ENCODE peak calls at places on chromosomes 12 and 14, in four cellular contexts. R is mesenchymal stem cell; G is CD4-positive, alpha-beta T cell; V is heart right ventricle. N is an unnamed sample.

GRCh38 chr12:129903956-129904769 is at the start of gene TMEM132D:
- DNase-seq in R (no peak), G (no peak), V (no peak), N (no peak)

GRCh38 chr12:93894391-93895095 is 217.4 kb downstream of the CRADD start:
- DNase-seq in R (no peak), G (no peak), V (peak; percentile 95), N (no peak)

GRCh38 chr12:47990351-47991105 is 13.7 kb downstream of the COL2A1 start:
- DNase-seq in R (no peak), G (no peak), V (no peak), N (no peak)

GRCh38 chr14:88541324-88541723 is 13.5 kb downstream of the PTPN21 start:
- DNase-seq in R (no peak), G (no peak), V (no peak), N (no peak)

GRCh38 chr12:60257063-60257462 is 661.2 kb downstream of the SLC16A7 start:
- DNase-seq in R (peak; percentile 75), G (no peak), V (no peak), N (peak; percentile 59)

GRCh38 chr14:90140298-90140955 is 78.6 kb downstream of the KCNK13 start:
- DNase-seq in R (peak; percentile 1), G (no peak), V (no peak), N (no peak)

GRCh38 chr12:120571299-120571698 is 9.9 kb downstream of the POP5 start:
- DNase-seq in R (no peak), G (no peak), V (no peak), N (peak; percentile 16)

GRCh38 chr12:31034372-31034771 is 39.3 kb upstream of the DDX11 start:
- DNase-seq in R (no peak), G (no peak), V (no peak), N (no peak)

GRCh38 chr14:88163731-88164255 is 158.9 kb downstream of the GPR65 start:
- DNase-seq in R (no peak), G (no peak), V (no peak), N (no peak)

GRCh38 chr14:54399560-54399959 is 2.8 kb downstream of the CDKN3 start:
- DNase-seq in R (no peak), G (no peak), V (no peak), N (no peak)

GRCh38 chr14:102320033-102320660 is 601 bp downstream of the ZNF839 start:
- DNase-seq in R (peak; percentile 73), G (peak; percentile 20), V (peak; percentile 37), N (no peak)

GRCh38 chr14:57747036-57747435 is 118.9 kb downstream of the SLC35F4 start:
- DNase-seq in R (no peak), G (no peak), V (no peak), N (no peak)

GRCh38 chr12:121223283-121223946 is 13.5 kb downstream of the P2RX4 start:
- DNase-seq in R (no peak), G (no peak), V (no peak), N (no peak)

GRCh38 chr12:45580570-45580969 is 148.9 kb upstream of the ARID2 start:
- DNase-seq in R (no peak), G (no peak), V (no peak), N (no peak)

GRCh38 chr14:96084796-96085195 is 45.6 kb downstream of the C14orf132 start:
- DNase-seq in R (no peak), G (no peak), V (no peak), N (no peak)

GRCh38 chr12:69966839-69967238 is 141.8 kb downstream of the MYRFL start:
- DNase-seq in R (no peak), G (no peak), V (no peak), N (no peak)

GRCh38 chr12:6370994-6371754 is 4.2 kb downstream of the SCNN1A start:
- DNase-seq in R (peak; percentile 84), G (no peak), V (no peak), N (no peak)

GRCh38 chr12:109540526-109541411 is 32.5 kb downstream of the MMAB start:
- DNase-seq in R (no peak), G (no peak), V (no peak), N (no peak)

GRCh38 chr14:105330491-105330895 is 15.9 kb downstream of the PACS2 start:
- DNase-seq in R (peak; percentile 35), G (no peak), V (no peak), N (no peak)

GRCh38 chr12:69170293-69170692 is 69.1 kb upstream of the CPSF6 start:
- DNase-seq in R (no peak), G (no peak), V (no peak), N (no peak)

GRCh38 chr12:94041833-94042232 is 106.5 kb upstream of the PLXNC1 start:
- DNase-seq in R (no peak), G (no peak), V (no peak), N (no peak)

GRCh38 chr14:101233016-101233355 is 328.3 kb upstream of the DIO3 start:
- DNase-seq in R (no peak), G (no peak), V (no peak), N (no peak)

GRCh38 chr12:10634427-10634826 is 21.0 kb upstream of the MAGOHB start:
- DNase-seq in R (peak; percentile 35), G (no peak), V (no peak), N (no peak)

GRCh38 chr14:75984674-75985073 is 889 bp upstream of the IFT43 start:
- DNase-seq in R (no peak), G (no peak), V (no peak), N (no peak)

GRCh38 chr14:75981426-75981825 is 369 bp downstream of the TGFB3 start:
- DNase-seq in R (no peak), G (no peak), V (no peak), N (no peak)

GRCh38 chr14:75981826-75982723 is at the start of gene TGFB3:
- DNase-seq in R (peak; percentile 94), G (peak; percentile 69), V (peak; percentile 89), N (peak; percentile 85)

GRCh38 chr14:75980856-75981255 is 939 bp downstream of the TGFB3 start:
- DNase-seq in R (no peak), G (no peak), V (no peak), N (no peak)

GRCh38 chr14:75982724-75983358 is 1.0 kb upstream of the TGFB3 start:
- DNase-seq in R (peak; percentile 62), G (no peak), V (peak; percentile 81), N (peak; percentile 38)
- H3K27ac ChIP-seq in R (no peak overlapping the region), G (no peak overlapping the region), V (peak overlapping the region; percentile 88), N (peak overlapping the region; percentile 21)

DNA sequence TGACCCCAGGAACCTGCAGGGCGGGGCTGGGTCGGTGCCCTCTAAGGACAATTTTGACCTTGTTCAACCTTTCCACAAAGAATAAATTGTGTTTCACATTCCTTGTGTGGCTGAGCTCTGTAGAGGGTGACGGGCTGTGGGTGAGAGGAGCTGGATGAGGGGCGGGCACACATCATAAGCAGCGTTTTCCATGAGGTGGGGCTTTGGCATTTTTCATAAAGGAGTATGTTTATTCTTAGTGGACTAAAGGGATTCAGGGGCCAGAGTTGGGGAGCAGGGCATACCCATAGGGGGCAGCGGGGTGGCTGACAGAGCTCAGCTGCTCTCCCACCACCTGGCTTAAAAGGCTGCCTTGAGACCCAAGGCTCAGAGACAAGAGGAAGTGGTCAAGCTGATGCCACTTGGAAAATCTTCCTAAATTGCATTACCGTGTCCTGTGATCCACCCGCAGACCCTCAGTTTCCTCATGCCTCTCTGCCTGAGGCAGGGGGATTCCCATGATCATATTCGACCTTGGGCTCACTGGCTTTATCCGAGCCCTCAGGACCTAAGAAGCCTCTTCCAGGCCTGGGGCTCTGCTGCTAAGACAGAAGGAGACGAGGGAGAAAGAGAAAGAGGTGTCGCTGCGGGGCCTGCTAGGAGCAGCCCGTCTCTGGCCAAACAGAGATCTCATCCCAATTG is 11.4 kb downstream of the MMP14 start:
- DNase-seq in R (peak; percentile 83), G (no peak), V (no peak), N (no peak)
- H3K27ac ChIP-seq in R (peak overlapping the region; percentile 78), G (no peak overlapping the region), V (peak overlapping the region; percentile 55), N (peak overlapping the region; percentile 100)

DNA sequence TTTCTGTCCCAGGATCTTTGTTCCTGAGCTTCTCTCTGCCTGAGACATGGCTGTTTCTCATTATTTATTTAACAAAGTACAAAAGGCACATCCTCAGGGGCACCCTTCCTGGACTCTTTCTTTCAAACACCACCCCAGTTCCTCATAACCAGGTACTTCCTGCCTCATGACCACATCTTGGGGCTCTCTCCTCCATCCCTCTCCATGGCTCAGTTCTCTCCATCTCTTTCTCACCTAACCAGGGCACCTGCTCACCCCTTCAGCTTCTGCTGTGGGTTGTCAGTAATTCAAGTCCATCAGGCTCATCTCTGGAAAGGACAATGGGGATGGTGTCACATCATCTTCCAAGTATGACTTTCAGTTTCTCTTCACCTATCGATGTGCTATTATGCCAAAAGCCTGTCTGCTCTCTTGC is 670.5 kb upstream of the TBX3 start:
- DNase-seq in R (peak; percentile 24), G (no peak), V (no peak), N (no peak)
- H3K27ac ChIP-seq in R (peak overlapping the region; percentile 79), G (no peak overlapping the region), V (peak overlapping the region; percentile 21), N (peak overlapping the region; percentile 98)

DNA sequence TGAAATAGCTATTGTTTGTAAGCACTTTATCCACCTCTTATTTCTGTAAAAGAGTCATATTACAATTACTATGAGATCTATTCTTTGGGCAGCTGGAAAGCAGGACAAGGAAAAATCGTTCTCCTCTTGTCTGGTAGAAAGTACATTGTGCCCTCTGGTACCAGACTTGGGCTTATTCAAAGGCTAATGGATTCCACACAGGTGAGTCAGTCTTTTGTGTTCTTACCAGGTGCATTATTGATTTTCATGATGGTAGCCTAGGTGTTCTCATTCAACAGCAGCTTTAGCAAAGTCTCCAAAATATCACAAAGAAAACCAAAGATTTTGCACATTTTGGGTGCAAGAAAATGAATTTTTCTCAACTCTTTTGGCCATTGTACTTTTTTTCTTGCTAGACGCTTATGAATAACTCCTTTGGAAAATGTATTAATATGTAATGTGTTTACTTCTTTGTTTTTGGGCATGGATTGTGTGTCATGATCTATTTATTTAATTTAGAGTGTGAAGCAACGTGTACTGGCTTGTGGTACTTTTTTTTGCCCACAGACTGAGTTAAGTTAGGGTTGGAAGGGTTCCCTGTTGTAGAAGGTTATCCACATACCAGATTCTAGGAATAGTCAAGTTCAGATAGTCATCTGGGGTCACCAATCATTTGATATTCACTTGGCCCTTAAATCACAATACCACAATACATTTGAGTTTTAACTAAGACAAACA is 26.2 kb downstream of the MNAT1 start:
- DNase-seq in R (no peak), G (no peak), V (no peak), N (no peak)
- H3K27ac ChIP-seq in R (no peak overlapping the region), G (no peak overlapping the region), V (no peak overlapping the region), N (no peak overlapping the region)

N was measured in AG04450.